ENCODE peak calls at places on chromosome 20, in five cellular contexts. One of them, this sample, is unnamed.

GRCh38 chr20:47476452-47476851 is 25.2 kb upstream of the NCOA3 start:
- DNase-seq in left lung: no peak
- DNase-seq in stomach: no peak
- DNase-seq in cardiac fibroblast: no peak
- DNase-seq in PC-3: no peak
- DNase-seq in this sample: no peak

GRCh38 chr20:50470249-50470858 is 39.8 kb upstream of the PTPN1 start:
- DNase-seq in left lung: no peak
- DNase-seq in stomach: no peak
- DNase-seq in cardiac fibroblast: no peak
- DNase-seq in PC-3: no peak
- DNase-seq in this sample: no peak

GRCh38 chr20:21796059-21796458 is 90.6 kb downstream of the PAX1 start:
- DNase-seq in left lung: no peak
- DNase-seq in stomach: no peak
- DNase-seq in cardiac fibroblast: no peak
- DNase-seq in PC-3: peak; percentile 21
- DNase-seq in this sample: no peak

GRCh38 chr20:3753098-3753497 is 14.5 kb downstream of the ADISSP start:
- DNase-seq in left lung: no peak
- DNase-seq in stomach: peak; percentile 70
- DNase-seq in cardiac fibroblast: peak; percentile 85
- DNase-seq in PC-3: peak; percentile 68
- DNase-seq in this sample: no peak

GRCh38 chr20:38790210-38791053 is 15.1 kb upstream of the PPP1R16B start:
- DNase-seq in left lung: no peak
- DNase-seq in stomach: no peak
- DNase-seq in cardiac fibroblast: peak; percentile 63
- DNase-seq in PC-3: peak; percentile 69
- DNase-seq in this sample: no peak

GRCh38 chr20:58174708-58175287 is 53.7 kb downstream of the ANKRD60 start:
- DNase-seq in left lung: peak; percentile 49
- DNase-seq in stomach: no peak
- DNase-seq in cardiac fibroblast: no peak
- DNase-seq in PC-3: no peak
- DNase-seq in this sample: no peak

GRCh38 chr20:45407067-45407745 is 883 bp upstream of the DBNDD2 start:
- DNase-seq in left lung: peak; percentile 85
- DNase-seq in stomach: peak; percentile 39
- DNase-seq in cardiac fibroblast: peak; percentile 41
- DNase-seq in PC-3: no peak
- DNase-seq in this sample: peak; percentile 28

GRCh38 chr20:37137547-37137946 is 41.6 kb upstream of the RPN2 start:
- DNase-seq in left lung: no peak
- DNase-seq in stomach: no peak
- DNase-seq in cardiac fibroblast: no peak
- DNase-seq in PC-3: no peak
- DNase-seq in this sample: no peak

GRCh38 chr20:58664883-58665282 is 13.8 kb downstream of the STX16 start:
- DNase-seq in left lung: no peak
- DNase-seq in stomach: no peak
- DNase-seq in cardiac fibroblast: no peak
- DNase-seq in PC-3: no peak
- DNase-seq in this sample: no peak

GRCh38 chr20:49532285-49532946 is 35.5 kb downstream of the PTGIS start:
- DNase-seq in left lung: no peak
- DNase-seq in stomach: no peak
- DNase-seq in cardiac fibroblast: no peak
- DNase-seq in PC-3: no peak
- DNase-seq in this sample: no peak

GRCh38 chr20:34369265-34369664 is 6.2 kb downstream of the ITCH start:
- DNase-seq in left lung: no peak
- DNase-seq in stomach: no peak
- DNase-seq in cardiac fibroblast: no peak
- DNase-seq in PC-3: peak; percentile 72
- DNase-seq in this sample: no peak

GRCh38 chr20:42744756-42745465 is 444.8 kb downstream of the PTPRT start:
- DNase-seq in left lung: no peak
- DNase-seq in stomach: no peak
- DNase-seq in cardiac fibroblast: no peak
- DNase-seq in PC-3: no peak
- DNase-seq in this sample: no peak

GRCh38 chr20:44643596-44644383 is 7.7 kb downstream of the ADA start:
- DNase-seq in left lung: peak; percentile 86
- DNase-seq in stomach: peak; percentile 49
- DNase-seq in cardiac fibroblast: peak; percentile 95
- DNase-seq in PC-3: peak; percentile 80
- DNase-seq in this sample: no peak

GRCh38 chr20:49510562-49511117 is 28.2 kb upstream of the KCNB1 start:
- DNase-seq in left lung: peak; percentile 61
- DNase-seq in stomach: no peak
- DNase-seq in cardiac fibroblast: peak; percentile 95
- DNase-seq in PC-3: peak; percentile 53
- DNase-seq in this sample: no peak

GRCh38 chr20:12969071-12969669 is 39.6 kb upstream of the SPTLC3 start:
- DNase-seq in left lung: no peak
- DNase-seq in stomach: no peak
- DNase-seq in cardiac fibroblast: no peak
- DNase-seq in PC-3: peak; percentile 94
- DNase-seq in this sample: no peak

DNA sequence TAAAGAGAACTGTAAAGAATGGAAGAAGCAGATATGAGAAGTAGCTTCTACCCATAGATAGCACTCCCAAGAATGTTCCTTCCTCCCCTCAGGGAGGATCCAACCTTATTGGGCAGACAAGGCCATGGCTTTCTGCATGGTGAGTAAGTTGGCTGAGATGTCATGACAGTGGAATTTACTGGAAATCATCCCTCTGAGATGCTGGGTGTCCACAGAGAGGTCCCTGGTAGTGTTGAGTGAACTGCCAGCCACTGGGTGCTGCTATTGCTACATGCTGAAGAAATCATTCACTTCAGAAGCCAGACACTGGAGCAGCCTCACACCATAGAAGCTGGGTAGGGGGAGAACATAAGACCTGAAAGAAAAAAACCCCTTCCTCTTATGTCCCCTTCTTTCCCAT is 46.4 kb upstream of the FERMT1 start:
- DNase-seq in left lung: no peak
- DNase-seq in stomach: no peak
- DNase-seq in cardiac fibroblast: peak; percentile 49
- DNase-seq in PC-3: peak; percentile 49
- DNase-seq in this sample: no peak
- TF ChIP-seq CTCF in left lung: no peak
- TF ChIP-seq CTCF in stomach: no peak
- TF ChIP-seq CTCF in cardiac fibroblast: peak; percentile 21
- TF ChIP-seq CTCF in PC-3: peak; percentile 49
- TF ChIP-seq CTCF in this sample: no peak

GRCh38 chr20:1437222-1437904 is 29.3 kb downstream of the NSFL1C start:
- DNase-seq in left lung: peak; percentile 93
- DNase-seq in stomach: peak; percentile 77
- DNase-seq in cardiac fibroblast: peak; percentile 91
- DNase-seq in PC-3: peak; percentile 86
- DNase-seq in this sample: peak; percentile 51
- TF ChIP-seq CTCF in left lung: peak; percentile 93
- TF ChIP-seq CTCF in stomach: no peak
- TF ChIP-seq CTCF in cardiac fibroblast: peak; percentile 89
- TF ChIP-seq CTCF in PC-3: peak; percentile 96
- TF ChIP-seq CTCF in this sample: peak; percentile 85

DNA sequence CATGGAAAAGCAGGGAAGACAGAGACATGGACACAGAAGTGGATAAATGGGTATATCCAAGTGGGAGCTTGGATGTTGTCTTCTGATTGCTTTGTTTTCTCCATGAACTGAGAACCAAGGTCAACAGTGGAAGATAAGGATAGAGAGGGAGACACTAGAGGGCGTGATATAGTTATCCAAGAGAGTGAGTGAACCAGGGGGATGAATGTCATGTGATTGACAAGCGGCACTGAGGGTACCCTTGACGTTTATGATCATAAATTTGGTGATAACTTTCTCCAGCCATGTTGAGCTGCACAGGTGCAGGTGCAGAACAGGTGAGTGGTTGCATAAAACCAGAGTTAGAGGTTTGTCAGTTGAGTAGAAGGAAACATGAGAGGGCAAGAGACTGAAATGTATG is 20.7 kb downstream of the EBF4 start:
- DNase-seq in left lung: no peak
- DNase-seq in stomach: no peak
- DNase-seq in cardiac fibroblast: no peak
- DNase-seq in PC-3: peak; percentile 46
- DNase-seq in this sample: no peak
- TF ChIP-seq CTCF in left lung: no peak
- TF ChIP-seq CTCF in stomach: no peak
- TF ChIP-seq CTCF in cardiac fibroblast: no peak
- TF ChIP-seq CTCF in PC-3: peak; percentile 65
- TF ChIP-seq CTCF in this sample: no peak

GRCh38 chr20:6162239-6162638 is 39.4 kb upstream of the FERMT1 start:
- DNase-seq in left lung: no peak
- DNase-seq in stomach: no peak
- DNase-seq in cardiac fibroblast: no peak
- DNase-seq in PC-3: no peak
- DNase-seq in this sample: no peak

GRCh38 chr20:6152777-6153176 is 29.9 kb upstream of the FERMT1 start:
- DNase-seq in left lung: no peak
- DNase-seq in stomach: no peak
- DNase-seq in cardiac fibroblast: no peak
- DNase-seq in PC-3: no peak
- DNase-seq in this sample: no peak

GRCh38 chr20:6160736-6161135 is 37.9 kb upstream of the FERMT1 start:
- DNase-seq in left lung: no peak
- DNase-seq in stomach: no peak
- DNase-seq in cardiac fibroblast: no peak
- DNase-seq in PC-3: no peak
- DNase-seq in this sample: no peak

DNA sequence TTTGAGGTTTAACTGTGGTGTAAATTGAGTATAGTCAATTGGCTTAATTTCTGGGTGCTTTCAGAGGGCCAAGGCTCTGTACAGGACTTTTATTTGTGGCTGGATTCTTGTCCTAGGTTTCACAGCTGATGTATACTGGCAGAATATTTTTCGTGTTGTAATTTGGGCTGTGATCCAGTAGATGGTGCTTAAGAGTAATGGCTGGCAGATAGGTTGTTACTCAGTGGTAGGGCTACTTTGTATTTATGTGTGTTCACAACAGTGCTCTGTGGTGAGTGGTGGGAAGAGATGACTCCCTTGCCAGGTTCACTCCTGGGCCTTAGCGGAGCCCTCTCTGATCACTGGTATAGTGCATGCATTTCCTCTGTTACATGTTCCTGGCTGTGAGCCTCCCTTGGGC is 34.5 kb upstream of the FERMT1 start:
- DNase-seq in left lung: no peak
- DNase-seq in stomach: no peak
- DNase-seq in cardiac fibroblast: peak; percentile 16
- DNase-seq in PC-3: peak; percentile 64
- DNase-seq in this sample: no peak
- TF ChIP-seq CTCF in left lung: no peak
- TF ChIP-seq CTCF in stomach: no peak
- TF ChIP-seq CTCF in cardiac fibroblast: peak; percentile 26
- TF ChIP-seq CTCF in PC-3: peak; percentile 74
- TF ChIP-seq CTCF in this sample: no peak

DNA sequence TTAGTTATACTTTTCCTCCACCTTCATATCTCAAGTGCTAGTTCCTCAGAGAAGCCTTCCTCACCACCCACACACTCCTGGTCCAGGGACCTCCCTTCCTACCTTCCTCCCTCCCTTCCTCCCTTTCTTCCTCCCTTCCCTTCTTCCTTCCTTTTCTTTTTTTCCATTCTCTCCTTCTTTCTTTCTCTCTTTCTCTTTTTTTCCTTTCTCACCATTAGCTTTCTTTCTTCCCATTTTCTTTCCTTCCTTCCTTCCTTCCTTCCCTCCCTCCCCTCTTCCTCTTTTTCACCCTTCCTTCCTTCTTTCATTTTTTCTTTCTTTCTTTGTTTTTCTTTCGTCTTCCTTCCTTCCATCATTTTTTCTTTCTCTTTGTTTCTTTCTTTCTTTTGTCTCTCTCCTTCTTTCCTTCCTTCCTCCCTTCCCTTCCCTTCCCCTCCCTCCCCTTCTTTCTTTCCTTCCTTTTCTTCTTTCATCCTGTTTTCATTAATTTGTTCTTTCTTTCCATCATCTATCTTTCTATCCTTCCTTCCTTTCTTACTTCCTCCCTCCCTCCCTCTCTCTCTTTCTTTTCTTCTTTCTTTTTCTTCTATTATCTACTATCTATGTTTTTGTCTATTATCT is 416.0 kb downstream of the PLCB1 start:
- DNase-seq in left lung: no peak
- DNase-seq in stomach: no peak
- DNase-seq in cardiac fibroblast: no peak
- DNase-seq in PC-3: no peak
- DNase-seq in this sample: no peak
- TF ChIP-seq CTCF in left lung: no peak
- TF ChIP-seq CTCF in stomach: no peak
- TF ChIP-seq CTCF in cardiac fibroblast: no peak
- TF ChIP-seq CTCF in PC-3: no peak
- TF ChIP-seq CTCF in this sample: no peak

DNA sequence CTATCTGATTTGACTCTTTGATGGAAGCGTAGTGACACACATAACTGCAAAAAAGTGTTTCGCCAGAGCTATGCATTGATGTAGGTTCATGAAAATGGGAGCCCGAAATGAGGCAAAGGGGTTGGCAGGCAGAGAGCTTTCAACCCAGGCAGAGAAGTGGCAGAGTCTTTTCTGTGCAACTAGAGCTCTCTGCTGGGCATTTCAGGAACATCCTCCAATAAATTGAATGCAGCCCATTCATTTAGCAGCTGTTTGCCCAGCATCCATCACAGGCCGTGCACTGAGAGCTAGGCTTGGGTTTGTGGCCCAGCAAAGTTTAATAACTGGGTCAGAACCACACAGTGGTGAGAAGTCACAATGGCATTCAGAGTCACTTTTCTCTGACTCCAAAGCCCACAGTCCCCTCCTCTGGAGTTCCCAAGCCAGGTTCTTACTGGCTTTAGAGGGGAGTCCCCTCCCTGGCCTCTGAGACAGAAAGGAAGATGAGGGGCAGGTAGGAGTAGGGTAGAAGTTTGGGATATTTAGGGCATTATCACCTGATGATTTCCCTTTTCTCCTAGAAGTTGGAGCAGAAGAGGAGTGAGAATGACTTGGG is 31.8 kb upstream of the ELMO2 start:
- DNase-seq in left lung: no peak
- DNase-seq in stomach: no peak
- DNase-seq in cardiac fibroblast: peak; percentile 52
- DNase-seq in PC-3: peak; percentile 73
- DNase-seq in this sample: no peak
- TF ChIP-seq CTCF in left lung: no peak
- TF ChIP-seq CTCF in stomach: no peak
- TF ChIP-seq CTCF in cardiac fibroblast: peak; percentile 30
- TF ChIP-seq CTCF in PC-3: peak; percentile 80
- TF ChIP-seq CTCF in this sample: peak; percentile 45